ENCODE peak calls at places on chromosomes 4 and X, in five cellular contexts. E is uterus, I is tibial artery, R is psoas muscle, X is heart left ventricle. M is an unnamed sample. For H3K36me3 and H3K4me1, the result is how much of the 10 kb centered on the place peaks cover.

GRCh38 chrX:109384569-109385174 is 97.2 kb downstream of the GUCY2F start:
- DNase-seq in R (no peak), I (no peak), E (no peak), X (peak), M (no peak)

GRCh38 chrX:17415242-17415815 is 40.3 kb downstream of the NHS start:
- DNase-seq in R (no peak), I (no peak), X (no peak), E (no peak), M (no peak)

GRCh38 chr4:143336828-143337599 is at the start of gene GAB1:
- DNase-seq in E (peak), X (peak), I (peak), R (peak), M (peak)

GRCh38 chr4:114326358-114326757 is 272.2 kb upstream of the UGT8 start:
- DNase-seq in R (no peak), I (no peak), E (no peak), X (no peak), M (no peak)

GRCh38 chr4:128060130-128060619 is 937 bp upstream of the LARP1B start:
- DNase-seq in R (no peak), E (no peak), X (no peak), I (no peak), M (no peak)

GRCh38 chr4:44961001-44961755 is 234.8 kb upstream of the GNPDA2 start:
- DNase-seq in E (no peak), R (no peak), X (no peak), I (no peak), M (no peak)

GRCh38 chr4:128573781-128574508 is 235.6 kb upstream of the JADE1 start:
- DNase-seq in R (no peak), I (no peak), X (no peak), E (no peak), M (no peak)

GRCh38 chr4:107757293-107757692 is 37.3 kb upstream of the PAPSS1 start:
- DNase-seq in I (no peak), R (no peak), E (no peak), X (no peak), M (no peak)

GRCh38 chr4:153224474-153224873 is 20.2 kb downstream of the TRIM2 start:
- DNase-seq in X (no peak), E (no peak), I (no peak), R (no peak), M (no peak)

GRCh38 chrX:48523682-48524081 is 2.1 kb downstream of the EBP start:
- DNase-seq in X (no peak), R (no peak), E (no peak), I (no peak), M (no peak)

GRCh38 chrX:39624166-39624565 is 473.6 kb downstream of the BCOR start:
- DNase-seq in R (no peak), X (no peak), E (no peak), I (no peak), M (no peak)

GRCh38 chr4:76691767-76692689 is 205.9 kb downstream of the SOWAHB start:
- DNase-seq in I (no peak), E (no peak), X (no peak), R (no peak), M (no peak)

GRCh38 chrX:134599173-134599914 is 58.9 kb downstream of the PLAC1 start:
- DNase-seq in X (peak), I (peak), E (peak), R (no peak), M (no peak)

GRCh38 chrX:145213504-145213903 is 33.8 kb upstream of the SPANXN1 start:
- DNase-seq in X (no peak), R (no peak), E (no peak), I (no peak), M (no peak)

GRCh38 chr4:122503214-122503613 is 46.7 kb upstream of the IL2 start:
- DNase-seq in I (no peak), R (no peak), E (no peak), X (no peak), M (no peak)

GRCh38 chrX:118726887-118727685 is at the start of gene IL13RA1:
- DNase-seq in I (peak), E (peak), R (peak), X (peak), M (peak)

GRCh38 chr4:52964561-52964960 is 102.4 kb downstream of the RASL11B start:
- DNase-seq in I (no peak), R (no peak), X (no peak), E (no peak), M (no peak)

GRCh38 chr4:15725608-15726007 is 22.7 kb downstream of the BST1 start:
- DNase-seq in I (no peak), E (no peak), X (no peak), R (no peak), M (no peak)

GRCh38 chr4:163495900-163496299 is 1.4 kb downstream of the TMA16 start:
- DNase-seq in X (no peak), I (no peak), E (no peak), R (no peak), M (no peak)

GRCh38 chrX:129876734-129877395 is 29.1 kb upstream of the UTP14A start:
- DNase-seq in X (no peak), I (no peak), R (no peak), E (no peak), M (no peak)

GRCh38 chr4:3213661-3214250 is 35.2 kb upstream of the MSANTD1 start:
- DNase-seq in E (no peak), X (no peak), I (peak), R (no peak), M (no peak)
- H3K36me3 ChIP-seq in E (under half), X (half or more), I (half or more), R (under half), M (half or more)

DNA sequence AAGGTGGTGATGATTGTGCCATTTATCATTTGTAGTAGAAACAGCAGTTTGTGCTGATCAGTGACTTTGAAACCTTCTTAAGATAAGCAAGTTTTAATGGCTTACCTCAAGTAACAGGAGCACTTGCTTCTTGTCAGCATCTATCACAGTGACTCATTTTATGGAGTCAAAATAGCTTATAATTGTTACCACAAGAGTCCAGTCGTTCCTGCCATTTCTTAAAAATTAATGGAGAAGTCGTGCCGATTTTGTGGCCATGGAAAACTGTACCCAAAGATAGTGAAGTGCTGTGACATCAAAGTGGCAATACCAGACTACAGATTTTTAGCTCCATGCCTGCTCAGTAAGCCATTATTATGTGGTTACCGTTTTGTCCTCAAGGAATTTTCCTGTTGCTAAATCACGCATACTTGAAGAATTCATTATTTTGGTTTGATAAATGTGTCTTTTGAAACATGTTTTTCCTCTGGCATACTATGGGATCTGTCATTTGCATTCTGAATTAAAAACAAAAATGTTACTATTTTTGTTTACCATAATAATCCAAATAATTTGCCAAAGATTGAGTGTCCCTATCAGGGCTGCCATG is 129.9 kb downstream of the CBR4 start:
- DNase-seq in R (no peak), E (no peak), I (no peak), X (no peak), M (no peak)
- H3K4me1 ChIP-seq in R (half or more), E (under half), I (under half), X (half or more), M (half or more)

GRCh38 chr4:3123201-3123671 is 48.8 kb downstream of the HTT start:
- DNase-seq in I (no peak), X (no peak), R (no peak), E (no peak), M (no peak)

GRCh38 chr4:3127129-3127528 is 52.6 kb downstream of the HTT start:
- DNase-seq in X (no peak), E (no peak), I (no peak), R (no peak), M (no peak)

GRCh38 chr4:3121596-3121995 is 47.1 kb downstream of the HTT start:
- DNase-seq in R (no peak), E (no peak), I (no peak), X (no peak), M (no peak)

GRCh38 chr4:3122081-3122563 is 47.6 kb downstream of the HTT start:
- DNase-seq in X (no peak), R (no peak), I (no peak), E (no peak), M (no peak)

GRCh38 chr4:3124070-3124767 is 49.7 kb downstream of the HTT start:
- DNase-seq in R (no peak), E (no peak), I (no peak), X (no peak), M (no peak)
- H3K36me3 ChIP-seq in R (under half), E (under half), I (half or more), X (half or more), M (under half)

GRCh38 chr4:10024303-10024702 is 3.0 kb upstream of the SLC2A9 start:
- DNase-seq in R (no peak), I (no peak), X (no peak), E (no peak), M (no peak)

GRCh38 chr4:10023050-10023419 is 1.7 kb upstream of the SLC2A9 start:
- DNase-seq in R (no peak), E (no peak), I (no peak), X (no peak), M (no peak)

GRCh38 chr4:10025230-10025806 is 4.0 kb upstream of the SLC2A9 start:
- DNase-seq in R (no peak), X (no peak), E (no peak), I (no peak), M (no peak)

GRCh38 chr4:10022346-10023049 is 1.2 kb upstream of the SLC2A9 start:
- DNase-seq in E (no peak), X (no peak), R (no peak), I (no peak), M (no peak)

GRCh38 chr4:10023806-10024205 is 2.5 kb upstream of the SLC2A9 start:
- DNase-seq in X (no peak), R (no peak), E (no peak), I (no peak), M (no peak)
- H3K4me1 ChIP-seq in X (under half), R (under half), E (under half), I (under half), M (under half)

GRCh38 chrX:13748486-13748885 is 13.9 kb downstream of the OFD1 start:
- DNase-seq in R (no peak), X (no peak), I (no peak), E (no peak), M (no peak)
- H3K36me3 ChIP-seq in R (under half), X (half or more), I (half or more), E (under half), M (under half)

M was measured in thoracic aorta.